ENCODE peak calls at places on chromosomes 16 and 17, in seven cellular contexts. One of them, this sample, is unnamed.

GRCh38 chr17:81044764-81045589 is 10.0 kb downstream of the BAIAP2 start:
- DNase-seq in HEK293T: no peak
- DNase-seq in brain microvascular endothelial cell: peak
- DNase-seq in stimulated activated CD8-positive, alpha-beta memory T cell treated with anti-CD3 and anti-CD28 coated beads, Interleukin-7, amount 100 ng/mL, for 1 hour: no peak
- DNase-seq in activated naive CD8-positive, alpha-beta T cell treated with anti-CD3 and anti-CD28 coated beads, Interleukin-2, amount 50 U/mL, for 24 hours: no peak
- DNase-seq in skeletal muscle cell: no peak
- DNase-seq in tibial artery: peak
- DNase-seq in this sample: no peak

GRCh38 chr16:12901597-12902436 is at the start of gene SHISA9:
- DNase-seq in activated naive CD8-positive, alpha-beta T cell treated with anti-CD3 and anti-CD28 coated beads, Interleukin-2, amount 50 U/mL, for 24 hours: no peak
- DNase-seq in skeletal muscle cell: no peak
- DNase-seq in HEK293T: no peak
- DNase-seq in tibial artery: no peak
- DNase-seq in stimulated activated CD8-positive, alpha-beta memory T cell treated with anti-CD3 and anti-CD28 coated beads, Interleukin-7, amount 100 ng/mL, for 1 hour: no peak
- DNase-seq in brain microvascular endothelial cell: no peak
- DNase-seq in this sample: no peak

GRCh38 chr16:85583491-85584181 is 29.5 kb upstream of the GSE1 start:
- DNase-seq in HEK293T: no peak
- DNase-seq in skeletal muscle cell: peak
- DNase-seq in tibial artery: no peak
- DNase-seq in brain microvascular endothelial cell: peak
- DNase-seq in activated naive CD8-positive, alpha-beta T cell treated with anti-CD3 and anti-CD28 coated beads, Interleukin-2, amount 50 U/mL, for 24 hours: peak
- DNase-seq in stimulated activated CD8-positive, alpha-beta memory T cell treated with anti-CD3 and anti-CD28 coated beads, Interleukin-7, amount 100 ng/mL, for 1 hour: no peak
- DNase-seq in this sample: no peak

GRCh38 chr17:38358586-38359513 is 7.2 kb downstream of the SOCS7 start:
- DNase-seq in brain microvascular endothelial cell: no peak
- DNase-seq in activated naive CD8-positive, alpha-beta T cell treated with anti-CD3 and anti-CD28 coated beads, Interleukin-2, amount 50 U/mL, for 24 hours: no peak
- DNase-seq in HEK293T: no peak
- DNase-seq in tibial artery: no peak
- DNase-seq in stimulated activated CD8-positive, alpha-beta memory T cell treated with anti-CD3 and anti-CD28 coated beads, Interleukin-7, amount 100 ng/mL, for 1 hour: no peak
- DNase-seq in skeletal muscle cell: no peak
- DNase-seq in this sample: no peak

GRCh38 chr17:19978206-19978802 is 676 bp upstream of the AKAP10 start:
- DNase-seq in activated naive CD8-positive, alpha-beta T cell treated with anti-CD3 and anti-CD28 coated beads, Interleukin-2, amount 50 U/mL, for 24 hours: peak
- DNase-seq in brain microvascular endothelial cell: no peak
- DNase-seq in tibial artery: peak
- DNase-seq in stimulated activated CD8-positive, alpha-beta memory T cell treated with anti-CD3 and anti-CD28 coated beads, Interleukin-7, amount 100 ng/mL, for 1 hour: no peak
- DNase-seq in HEK293T: no peak
- DNase-seq in skeletal muscle cell: no peak
- DNase-seq in this sample: peak

GRCh38 chr17:76458580-76459490 is 5.9 kb upstream of the UBE2O start:
- DNase-seq in activated naive CD8-positive, alpha-beta T cell treated with anti-CD3 and anti-CD28 coated beads, Interleukin-2, amount 50 U/mL, for 24 hours: peak
- DNase-seq in skeletal muscle cell: no peak
- DNase-seq in HEK293T: peak
- DNase-seq in stimulated activated CD8-positive, alpha-beta memory T cell treated with anti-CD3 and anti-CD28 coated beads, Interleukin-7, amount 100 ng/mL, for 1 hour: no peak
- DNase-seq in tibial artery: no peak
- DNase-seq in brain microvascular endothelial cell: peak
- DNase-seq in this sample: peak

GRCh38 chr16:49849709-49850108 is 6.2 kb downstream of the ZNF423 start:
- DNase-seq in brain microvascular endothelial cell: no peak
- DNase-seq in tibial artery: no peak
- DNase-seq in HEK293T: no peak
- DNase-seq in activated naive CD8-positive, alpha-beta T cell treated with anti-CD3 and anti-CD28 coated beads, Interleukin-2, amount 50 U/mL, for 24 hours: no peak
- DNase-seq in skeletal muscle cell: no peak
- DNase-seq in stimulated activated CD8-positive, alpha-beta memory T cell treated with anti-CD3 and anti-CD28 coated beads, Interleukin-7, amount 100 ng/mL, for 1 hour: no peak
- DNase-seq in this sample: no peak

GRCh38 chr17:17514361-17514992 is 18.3 kb upstream of the RASD1 start:
- DNase-seq in stimulated activated CD8-positive, alpha-beta memory T cell treated with anti-CD3 and anti-CD28 coated beads, Interleukin-7, amount 100 ng/mL, for 1 hour: no peak
- DNase-seq in brain microvascular endothelial cell: no peak
- DNase-seq in tibial artery: no peak
- DNase-seq in activated naive CD8-positive, alpha-beta T cell treated with anti-CD3 and anti-CD28 coated beads, Interleukin-2, amount 50 U/mL, for 24 hours: no peak
- DNase-seq in HEK293T: no peak
- DNase-seq in skeletal muscle cell: no peak
- DNase-seq in this sample: no peak

GRCh38 chr17:74325743-74326379 is at the start of gene KIF19:
- DNase-seq in HEK293T: no peak
- DNase-seq in skeletal muscle cell: no peak
- DNase-seq in brain microvascular endothelial cell: no peak
- DNase-seq in tibial artery: no peak
- DNase-seq in stimulated activated CD8-positive, alpha-beta memory T cell treated with anti-CD3 and anti-CD28 coated beads, Interleukin-7, amount 100 ng/mL, for 1 hour: peak
- DNase-seq in activated naive CD8-positive, alpha-beta T cell treated with anti-CD3 and anti-CD28 coated beads, Interleukin-2, amount 50 U/mL, for 24 hours: peak
- DNase-seq in this sample: no peak

GRCh38 chr17:14756469-14756868 is 455.6 kb downstream of the HS3ST3B1 start:
- DNase-seq in stimulated activated CD8-positive, alpha-beta memory T cell treated with anti-CD3 and anti-CD28 coated beads, Interleukin-7, amount 100 ng/mL, for 1 hour: no peak
- DNase-seq in tibial artery: no peak
- DNase-seq in brain microvascular endothelial cell: no peak
- DNase-seq in skeletal muscle cell: no peak
- DNase-seq in activated naive CD8-positive, alpha-beta T cell treated with anti-CD3 and anti-CD28 coated beads, Interleukin-2, amount 50 U/mL, for 24 hours: no peak
- DNase-seq in HEK293T: no peak
- DNase-seq in this sample: peak

GRCh38 chr17:6353161-6353560 is 81.8 kb downstream of the AIPL1 start:
- DNase-seq in stimulated activated CD8-positive, alpha-beta memory T cell treated with anti-CD3 and anti-CD28 coated beads, Interleukin-7, amount 100 ng/mL, for 1 hour: no peak
- DNase-seq in brain microvascular endothelial cell: no peak
- DNase-seq in HEK293T: no peak
- DNase-seq in activated naive CD8-positive, alpha-beta T cell treated with anti-CD3 and anti-CD28 coated beads, Interleukin-2, amount 50 U/mL, for 24 hours: no peak
- DNase-seq in tibial artery: no peak
- DNase-seq in skeletal muscle cell: no peak
- DNase-seq in this sample: no peak

GRCh38 chr16:78800535-78800934 is 701.1 kb downstream of the WWOX start:
- DNase-seq in activated naive CD8-positive, alpha-beta T cell treated with anti-CD3 and anti-CD28 coated beads, Interleukin-2, amount 50 U/mL, for 24 hours: no peak
- DNase-seq in tibial artery: no peak
- DNase-seq in HEK293T: no peak
- DNase-seq in skeletal muscle cell: no peak
- DNase-seq in stimulated activated CD8-positive, alpha-beta memory T cell treated with anti-CD3 and anti-CD28 coated beads, Interleukin-7, amount 100 ng/mL, for 1 hour: no peak
- DNase-seq in brain microvascular endothelial cell: no peak
- DNase-seq in this sample: no peak

GRCh38 chr17:29905086-29905878 is 24.7 kb downstream of the SSH2 start:
- DNase-seq in HEK293T: no peak
- DNase-seq in stimulated activated CD8-positive, alpha-beta memory T cell treated with anti-CD3 and anti-CD28 coated beads, Interleukin-7, amount 100 ng/mL, for 1 hour: no peak
- DNase-seq in activated naive CD8-positive, alpha-beta T cell treated with anti-CD3 and anti-CD28 coated beads, Interleukin-2, amount 50 U/mL, for 24 hours: no peak
- DNase-seq in tibial artery: no peak
- DNase-seq in skeletal muscle cell: no peak
- DNase-seq in brain microvascular endothelial cell: no peak
- DNase-seq in this sample: no peak

GRCh38 chr16:30715777-30716445 is 16.9 kb downstream of the SRCAP start:
- DNase-seq in skeletal muscle cell: no peak
- DNase-seq in tibial artery: no peak
- DNase-seq in HEK293T: no peak
- DNase-seq in brain microvascular endothelial cell: peak
- DNase-seq in activated naive CD8-positive, alpha-beta T cell treated with anti-CD3 and anti-CD28 coated beads, Interleukin-2, amount 50 U/mL, for 24 hours: peak
- DNase-seq in stimulated activated CD8-positive, alpha-beta memory T cell treated with anti-CD3 and anti-CD28 coated beads, Interleukin-7, amount 100 ng/mL, for 1 hour: peak
- DNase-seq in this sample: peak

GRCh38 chr17:33192961-33193911 is 99.9 kb downstream of the ASIC2 start:
- DNase-seq in tibial artery: no peak
- DNase-seq in activated naive CD8-positive, alpha-beta T cell treated with anti-CD3 and anti-CD28 coated beads, Interleukin-2, amount 50 U/mL, for 24 hours: no peak
- DNase-seq in stimulated activated CD8-positive, alpha-beta memory T cell treated with anti-CD3 and anti-CD28 coated beads, Interleukin-7, amount 100 ng/mL, for 1 hour: no peak
- DNase-seq in brain microvascular endothelial cell: no peak
- DNase-seq in skeletal muscle cell: no peak
- DNase-seq in HEK293T: no peak
- DNase-seq in this sample: no peak

GRCh38 chr17:1928976-1929375 is 96.2 kb downstream of the RTN4RL1 start:
- DNase-seq in activated naive CD8-positive, alpha-beta T cell treated with anti-CD3 and anti-CD28 coated beads, Interleukin-2, amount 50 U/mL, for 24 hours: no peak
- DNase-seq in brain microvascular endothelial cell: no peak
- DNase-seq in stimulated activated CD8-positive, alpha-beta memory T cell treated with anti-CD3 and anti-CD28 coated beads, Interleukin-7, amount 100 ng/mL, for 1 hour: no peak
- DNase-seq in HEK293T: no peak
- DNase-seq in tibial artery: no peak
- DNase-seq in skeletal muscle cell: no peak
- DNase-seq in this sample: no peak

GRCh38 chr17:72305472-72305871 is 184.7 kb downstream of the SOX9 start:
- DNase-seq in skeletal muscle cell: no peak
- DNase-seq in activated naive CD8-positive, alpha-beta T cell treated with anti-CD3 and anti-CD28 coated beads, Interleukin-2, amount 50 U/mL, for 24 hours: no peak
- DNase-seq in HEK293T: no peak
- DNase-seq in stimulated activated CD8-positive, alpha-beta memory T cell treated with anti-CD3 and anti-CD28 coated beads, Interleukin-7, amount 100 ng/mL, for 1 hour: no peak
- DNase-seq in tibial artery: no peak
- DNase-seq in brain microvascular endothelial cell: no peak
- DNase-seq in this sample: no peak

GRCh38 chr17:32298721-32299578 is 33.3 kb downstream of the RHBDL3 start:
- DNase-seq in brain microvascular endothelial cell: no peak
- DNase-seq in tibial artery: no peak
- DNase-seq in activated naive CD8-positive, alpha-beta T cell treated with anti-CD3 and anti-CD28 coated beads, Interleukin-2, amount 50 U/mL, for 24 hours: no peak
- DNase-seq in HEK293T: peak
- DNase-seq in skeletal muscle cell: no peak
- DNase-seq in stimulated activated CD8-positive, alpha-beta memory T cell treated with anti-CD3 and anti-CD28 coated beads, Interleukin-7, amount 100 ng/mL, for 1 hour: no peak
- DNase-seq in this sample: no peak

GRCh38 chr17:41178341-41178740 is 320 bp upstream of the KRTAP4-2 start:
- DNase-seq in stimulated activated CD8-positive, alpha-beta memory T cell treated with anti-CD3 and anti-CD28 coated beads, Interleukin-7, amount 100 ng/mL, for 1 hour: no peak
- DNase-seq in skeletal muscle cell: no peak
- DNase-seq in activated naive CD8-positive, alpha-beta T cell treated with anti-CD3 and anti-CD28 coated beads, Interleukin-2, amount 50 U/mL, for 24 hours: no peak
- DNase-seq in brain microvascular endothelial cell: peak
- DNase-seq in HEK293T: no peak
- DNase-seq in tibial artery: no peak
- DNase-seq in this sample: no peak

GRCh38 chr17:57870283-57870635 is 20.4 kb upstream of the MRPS23 start:
- DNase-seq in HEK293T: no peak
- DNase-seq in activated naive CD8-positive, alpha-beta T cell treated with anti-CD3 and anti-CD28 coated beads, Interleukin-2, amount 50 U/mL, for 24 hours: no peak
- DNase-seq in tibial artery: no peak
- DNase-seq in skeletal muscle cell: no peak
- DNase-seq in brain microvascular endothelial cell: no peak
- DNase-seq in stimulated activated CD8-positive, alpha-beta memory T cell treated with anti-CD3 and anti-CD28 coated beads, Interleukin-7, amount 100 ng/mL, for 1 hour: no peak
- DNase-seq in this sample: no peak

GRCh38 chr17:13476722-13477121 is 125.0 kb downstream of the HS3ST3A1 start:
- DNase-seq in activated naive CD8-positive, alpha-beta T cell treated with anti-CD3 and anti-CD28 coated beads, Interleukin-2, amount 50 U/mL, for 24 hours: no peak
- DNase-seq in skeletal muscle cell: no peak
- DNase-seq in brain microvascular endothelial cell: peak
- DNase-seq in tibial artery: no peak
- DNase-seq in HEK293T: no peak
- DNase-seq in stimulated activated CD8-positive, alpha-beta memory T cell treated with anti-CD3 and anti-CD28 coated beads, Interleukin-7, amount 100 ng/mL, for 1 hour: no peak
- DNase-seq in this sample: no peak

GRCh38 chr17:70172921-70173320 is 3.6 kb downstream of the KCNJ2 start:
- DNase-seq in HEK293T: no peak
- DNase-seq in tibial artery: no peak
- DNase-seq in stimulated activated CD8-positive, alpha-beta memory T cell treated with anti-CD3 and anti-CD28 coated beads, Interleukin-7, amount 100 ng/mL, for 1 hour: no peak
- DNase-seq in activated naive CD8-positive, alpha-beta T cell treated with anti-CD3 and anti-CD28 coated beads, Interleukin-2, amount 50 U/mL, for 24 hours: no peak
- DNase-seq in brain microvascular endothelial cell: no peak
- DNase-seq in skeletal muscle cell: no peak
- DNase-seq in this sample: no peak

GRCh38 chr17:64155090-64155630 is 25.2 kb upstream of the ERN1 start:
- DNase-seq in stimulated activated CD8-positive, alpha-beta memory T cell treated with anti-CD3 and anti-CD28 coated beads, Interleukin-7, amount 100 ng/mL, for 1 hour: no peak
- DNase-seq in brain microvascular endothelial cell: no peak
- DNase-seq in HEK293T: no peak
- DNase-seq in skeletal muscle cell: no peak
- DNase-seq in activated naive CD8-positive, alpha-beta T cell treated with anti-CD3 and anti-CD28 coated beads, Interleukin-2, amount 50 U/mL, for 24 hours: no peak
- DNase-seq in tibial artery: no peak
- DNase-seq in this sample: no peak

GRCh38 chr17:68310141-68310540 is 18.8 kb downstream of the ARSG start:
- DNase-seq in HEK293T: no peak
- DNase-seq in tibial artery: no peak
- DNase-seq in brain microvascular endothelial cell: no peak
- DNase-seq in skeletal muscle cell: no peak
- DNase-seq in activated naive CD8-positive, alpha-beta T cell treated with anti-CD3 and anti-CD28 coated beads, Interleukin-2, amount 50 U/mL, for 24 hours: peak
- DNase-seq in stimulated activated CD8-positive, alpha-beta memory T cell treated with anti-CD3 and anti-CD28 coated beads, Interleukin-7, amount 100 ng/mL, for 1 hour: peak
- DNase-seq in this sample: peak

GRCh38 chr16:13633381-13633861 is 286.5 kb upstream of the ERCC4 start:
- DNase-seq in tibial artery: no peak
- DNase-seq in brain microvascular endothelial cell: no peak
- DNase-seq in stimulated activated CD8-positive, alpha-beta memory T cell treated with anti-CD3 and anti-CD28 coated beads, Interleukin-7, amount 100 ng/mL, for 1 hour: no peak
- DNase-seq in skeletal muscle cell: no peak
- DNase-seq in activated naive CD8-positive, alpha-beta T cell treated with anti-CD3 and anti-CD28 coated beads, Interleukin-2, amount 50 U/mL, for 24 hours: no peak
- DNase-seq in HEK293T: no peak
- DNase-seq in this sample: no peak

GRCh38 chr17:64732336-64733006 is 70.4 kb upstream of the SMURF2 start:
- DNase-seq in activated naive CD8-positive, alpha-beta T cell treated with anti-CD3 and anti-CD28 coated beads, Interleukin-2, amount 50 U/mL, for 24 hours: no peak
- DNase-seq in skeletal muscle cell: no peak
- DNase-seq in HEK293T: no peak
- DNase-seq in tibial artery: no peak
- DNase-seq in brain microvascular endothelial cell: peak
- DNase-seq in stimulated activated CD8-positive, alpha-beta memory T cell treated with anti-CD3 and anti-CD28 coated beads, Interleukin-7, amount 100 ng/mL, for 1 hour: no peak
- DNase-seq in this sample: no peak

GRCh38 chr17:79930077-79930785 is 91.0 kb upstream of the CBX4 start:
- DNase-seq in skeletal muscle cell: no peak
- DNase-seq in brain microvascular endothelial cell: no peak
- DNase-seq in tibial artery: no peak
- DNase-seq in activated naive CD8-positive, alpha-beta T cell treated with anti-CD3 and anti-CD28 coated beads, Interleukin-2, amount 50 U/mL, for 24 hours: no peak
- DNase-seq in HEK293T: no peak
- DNase-seq in stimulated activated CD8-positive, alpha-beta memory T cell treated with anti-CD3 and anti-CD28 coated beads, Interleukin-7, amount 100 ng/mL, for 1 hour: no peak
- DNase-seq in this sample: no peak

GRCh38 chr16:67965668-67966548 is 2.5 kb downstream of the SLC12A4 start:
- DNase-seq in stimulated activated CD8-positive, alpha-beta memory T cell treated with anti-CD3 and anti-CD28 coated beads, Interleukin-7, amount 100 ng/mL, for 1 hour: no peak
- DNase-seq in skeletal muscle cell: no peak
- DNase-seq in activated naive CD8-positive, alpha-beta T cell treated with anti-CD3 and anti-CD28 coated beads, Interleukin-2, amount 50 U/mL, for 24 hours: no peak
- DNase-seq in tibial artery: no peak
- DNase-seq in HEK293T: no peak
- DNase-seq in brain microvascular endothelial cell: no peak
- DNase-seq in this sample: no peak

GRCh38 chr17:40707720-40708119 is 4.2 kb upstream of the KRT24 start:
- DNase-seq in tibial artery: peak
- DNase-seq in stimulated activated CD8-positive, alpha-beta memory T cell treated with anti-CD3 and anti-CD28 coated beads, Interleukin-7, amount 100 ng/mL, for 1 hour: no peak
- DNase-seq in activated naive CD8-positive, alpha-beta T cell treated with anti-CD3 and anti-CD28 coated beads, Interleukin-2, amount 50 U/mL, for 24 hours: no peak
- DNase-seq in HEK293T: no peak
- DNase-seq in brain microvascular endothelial cell: no peak
- DNase-seq in skeletal muscle cell: no peak
- DNase-seq in this sample: peak